ENCODE peak calls at places on chromosomes 11 and 22, in nine cellular contexts. J is NCI-H2107, U is NB4, W is M059J, Z is amygdala, L is HS-5, G is KBM-7, F is cardiac fibroblast, V is NCI-H1092. Y is an unnamed sample.
A peak's percentile ranks its signal among the peaks of the same experiment; 100 is the strongest.

GRCh38 chr11:26227311-26227710 is 104.6 kb upstream of the ANO3 start:
- DNase-seq in J (no peak), U (peak; percentile 32), W (peak; percentile 9), Z (no peak), L (peak; percentile 95), G (peak; percentile 7), F (peak; percentile 96), V (no peak), Y (peak; percentile 93)

GRCh38 chr22:44597616-44598015 is 99.6 kb upstream of the RTL6 start:
- DNase-seq in J (peak; percentile 50), U (no peak), W (no peak), Z (no peak), L (no peak), G (no peak), F (no peak), V (peak; percentile 75), Y (no peak)

GRCh38 chr11:19039409-19039808 is 21.1 kb downstream of the MRGPRX2 start:
- DNase-seq in J (no peak), U (no peak), W (no peak), Z (no peak), L (no peak), G (no peak), F (no peak), V (no peak), Y (no peak)

GRCh38 chr11:118912742-118913410 is 12.8 kb downstream of the BCL9L start:
- DNase-seq in J (no peak), U (peak; percentile 68), W (peak; percentile 76), Z (no peak), L (no peak), G (no peak), F (peak; percentile 40), V (no peak), Y (no peak)

GRCh38 chr11:102456381-102456780 is 3.8 kb upstream of the TMEM123 start:
- DNase-seq in J (no peak), U (peak; percentile 75), W (no peak), Z (no peak), L (no peak), G (no peak), F (peak; percentile 55), V (no peak), Y (no peak)

GRCh38 chr11:118006153-118006534 is 19.9 kb downstream of the IL10RA start:
- DNase-seq in J (no peak), U (no peak), W (no peak), Z (no peak), L (no peak), G (no peak), F (no peak), V (no peak), Y (no peak)

GRCh38 chr11:26234451-26234850 is 97.5 kb upstream of the ANO3 start:
- DNase-seq in J (no peak), U (no peak), W (no peak), Z (no peak), L (peak; percentile 72), G (no peak), F (peak; percentile 68), V (no peak), Y (peak; percentile 73)

GRCh38 chr11:1838426-1839131 is at the start of gene TNNI2:
- DNase-seq in J (no peak), U (no peak), W (no peak), Z (no peak), L (no peak), G (no peak), F (no peak), V (no peak), Y (no peak)

GRCh38 chr22:28810839-28811491 is 10.6 kb upstream of the XBP1 start:
- DNase-seq in J (no peak), U (peak; percentile 93), W (no peak), Z (no peak), L (no peak), G (peak; percentile 97), F (no peak), V (no peak), Y (no peak)

GRCh38 chr22:32661737-32662586 is 139.5 kb upstream of the TIMP3 start:
- DNase-seq in J (no peak), U (no peak), W (no peak), Z (no peak), L (no peak), G (no peak), F (peak; percentile 15), V (no peak), Y (no peak)

GRCh38 chr11:65565624-65566453 is 4.4 kb upstream of the ZNRD2 start:
- DNase-seq in J (no peak), U (no peak), W (peak; percentile 66), Z (no peak), L (no peak), G (no peak), F (peak; percentile 68), V (no peak), Y (no peak)

GRCh38 chr11:36254739-36255138 is 34.5 kb downstream of the COMMD9 start:
- DNase-seq in J (no peak), U (no peak), W (peak; percentile 36), Z (no peak), L (peak; percentile 50), G (no peak), F (peak; percentile 72), V (no peak), Y (peak; percentile 8)